ENCODE peak calls at places on chromosomes 1 and 21, in four cellular contexts. One of them, this sample, is unnamed.

GRCh38 chr1:45187735-45188134 is 18.7 kb downstream of the ZSWIM5 start:
- DNase-seq in endothelial cell of umbilical vein: no peak
- DNase-seq in SK-N-SH: no peak
- DNase-seq in K562: no peak
- DNase-seq in this sample: no peak

GRCh38 chr21:29299906-29300546 is 1.3 kb downstream of the BACH1 start:
- DNase-seq in endothelial cell of umbilical vein: peak
- DNase-seq in K562: peak
- DNase-seq in SK-N-SH: peak
- DNase-seq in this sample: peak

GRCh38 chr1:185157599-185158469 is 867 bp downstream of the SWT1 start:
- DNase-seq in SK-N-SH: no peak
- DNase-seq in endothelial cell of umbilical vein: peak
- DNase-seq in K562: peak
- DNase-seq in this sample: no peak

GRCh38 chr1:209486861-209487260 is 96.7 kb upstream of the CAMK1G start:
- DNase-seq in K562: no peak
- DNase-seq in endothelial cell of umbilical vein: no peak
- DNase-seq in SK-N-SH: no peak
- DNase-seq in this sample: no peak

GRCh38 chr1:191151321-191151807 is 673.7 kb upstream of the BRINP3 start:
- DNase-seq in K562: no peak
- DNase-seq in SK-N-SH: no peak
- DNase-seq in endothelial cell of umbilical vein: no peak
- DNase-seq in this sample: no peak

GRCh38 chr1:40313958-40314720 is 2.9 kb downstream of the COL9A2 start:
- DNase-seq in endothelial cell of umbilical vein: no peak
- DNase-seq in SK-N-SH: no peak
- DNase-seq in K562: no peak
- DNase-seq in this sample: no peak

GRCh38 chr1:19457555-19457954 is 27.8 kb downstream of the CAPZB start:
- DNase-seq in K562: no peak
- DNase-seq in endothelial cell of umbilical vein: peak
- DNase-seq in SK-N-SH: no peak
- DNase-seq in this sample: no peak

GRCh38 chr1:56469640-56470371 is 109.6 kb downstream of the PLPP3 start:
- DNase-seq in endothelial cell of umbilical vein: peak
- DNase-seq in SK-N-SH: no peak
- DNase-seq in K562: no peak
- DNase-seq in this sample: no peak

GRCh38 chr1:160352555-160352954 is 9.4 kb downstream of the NCSTN start:
- DNase-seq in K562: no peak
- DNase-seq in endothelial cell of umbilical vein: no peak
- DNase-seq in SK-N-SH: no peak
- DNase-seq in this sample: no peak

GRCh38 chr1:2378441-2378851 is 12.9 kb downstream of the MORN1 start:
- DNase-seq in SK-N-SH: no peak
- DNase-seq in endothelial cell of umbilical vein: no peak
- DNase-seq in K562: no peak
- DNase-seq in this sample: no peak

GRCh38 chr21:31530918-31531705 is 128.4 kb upstream of the SOD1 start:
- DNase-seq in K562: no peak
- DNase-seq in endothelial cell of umbilical vein: no peak
- DNase-seq in SK-N-SH: peak
- DNase-seq in this sample: no peak

GRCh38 chr1:196462101-196462500 is 146.1 kb downstream of the KCNT2 start:
- DNase-seq in SK-N-SH: no peak
- DNase-seq in endothelial cell of umbilical vein: no peak
- DNase-seq in K562: no peak
- DNase-seq in this sample: no peak

GRCh38 chr1:228804640-228805413 is 69.5 kb downstream of the RHOU start:
- DNase-seq in endothelial cell of umbilical vein: no peak
- DNase-seq in SK-N-SH: peak
- DNase-seq in K562: no peak
- DNase-seq in this sample: no peak

GRCh38 chr1:234533975-234534876 is 55.2 kb upstream of the TARBP1 start:
- DNase-seq in K562: no peak
- DNase-seq in endothelial cell of umbilical vein: peak
- DNase-seq in SK-N-SH: peak
- DNase-seq in this sample: no peak

GRCh38 chr21:33259428-33259827 is 6.7 kb upstream of the IL10RB start:
- DNase-seq in SK-N-SH: no peak
- DNase-seq in K562: no peak
- DNase-seq in endothelial cell of umbilical vein: no peak
- DNase-seq in this sample: no peak

GRCh38 chr1:34188985-34189384 is 12.3 kb downstream of the C1orf94 start:
- DNase-seq in K562: no peak
- DNase-seq in SK-N-SH: no peak
- DNase-seq in endothelial cell of umbilical vein: no peak
- DNase-seq in this sample: no peak

GRCh38 chr1:224213438-224214119 is 30.5 kb downstream of the DEGS1 start:
- DNase-seq in K562: peak
- DNase-seq in endothelial cell of umbilical vein: no peak
- DNase-seq in SK-N-SH: no peak
- DNase-seq in this sample: no peak

GRCh38 chr21:27206368-27206982 is 239.6 kb upstream of the ADAMTS5 start:
- DNase-seq in SK-N-SH: no peak
- DNase-seq in K562: no peak
- DNase-seq in endothelial cell of umbilical vein: no peak
- DNase-seq in this sample: no peak

GRCh38 chr21:43277481-43278351 is 108.9 kb downstream of the CRYAA start:
- DNase-seq in SK-N-SH: no peak
- DNase-seq in K562: no peak
- DNase-seq in endothelial cell of umbilical vein: no peak
- DNase-seq in this sample: peak

GRCh38 chr21:41660748-41661147 is 106.1 kb downstream of the RIPK4 start:
- DNase-seq in SK-N-SH: no peak
- DNase-seq in K562: no peak
- DNase-seq in endothelial cell of umbilical vein: no peak
- DNase-seq in this sample: no peak

GRCh38 chr1:110879758-110880606 is 7.0 kb downstream of the CD53 start:
- DNase-seq in endothelial cell of umbilical vein: no peak
- DNase-seq in K562: peak
- DNase-seq in SK-N-SH: no peak
- DNase-seq in this sample: no peak

GRCh38 chr21:26717146-26717739 is 128.0 kb downstream of the ADAMTS1 start:
- DNase-seq in SK-N-SH: peak
- DNase-seq in K562: peak
- DNase-seq in endothelial cell of umbilical vein: peak
- DNase-seq in this sample: peak

GRCh38 chr1:200410566-200410878 is 686 bp upstream of the ZNF281 start:
- DNase-seq in K562: peak
- DNase-seq in SK-N-SH: peak
- DNase-seq in endothelial cell of umbilical vein: no peak
- DNase-seq in this sample: no peak

GRCh38 chr1:17119744-17120482 is 662 bp upstream of the PADI2 start:
- DNase-seq in K562: peak
- DNase-seq in endothelial cell of umbilical vein: no peak
- DNase-seq in SK-N-SH: peak
- DNase-seq in this sample: no peak

GRCh38 chr1:12617511-12617900 is 504 bp downstream of the DHRS3 start:
- DNase-seq in K562: no peak
- DNase-seq in SK-N-SH: no peak
- DNase-seq in endothelial cell of umbilical vein: no peak
- DNase-seq in this sample: no peak

GRCh38 chr1:209190591-209191241 is 392.8 kb upstream of the CAMK1G start:
- DNase-seq in endothelial cell of umbilical vein: peak
- DNase-seq in K562: peak
- DNase-seq in SK-N-SH: peak
- DNase-seq in this sample: peak

GRCh38 chr1:50271337-50271736 is 151.9 kb downstream of the DMRTA2 start:
- DNase-seq in K562: no peak
- DNase-seq in endothelial cell of umbilical vein: no peak
- DNase-seq in SK-N-SH: peak
- DNase-seq in this sample: no peak

GRCh38 chr1:209839875-209840491 is 12.2 kb downstream of the UTP25 start:
- DNase-seq in endothelial cell of umbilical vein: peak
- DNase-seq in SK-N-SH: no peak
- DNase-seq in K562: no peak
- DNase-seq in this sample: no peak

GRCh38 chr1:157369808-157370521 is 182.3 kb downstream of the FCRL5 start:
- DNase-seq in SK-N-SH: peak
- DNase-seq in K562: peak
- DNase-seq in endothelial cell of umbilical vein: peak
- DNase-seq in this sample: no peak

GRCh38 chr1:39080269-39080826 is 54.2 kb downstream of the NDUFS5 start:
- DNase-seq in SK-N-SH: no peak
- DNase-seq in endothelial cell of umbilical vein: no peak
- DNase-seq in K562: no peak
- DNase-seq in this sample: no peak

GRCh38 chr1:177925006-177925405 is 44.9 kb downstream of the SEC16B start:
- DNase-seq in SK-N-SH: no peak
- DNase-seq in endothelial cell of umbilical vein: peak
- DNase-seq in K562: no peak
- DNase-seq in this sample: no peak

GRCh38 chr1:36159614-36160387 is 3.8 kb downstream of the MAP7D1 start:
- DNase-seq in SK-N-SH: no peak
- DNase-seq in K562: no peak
- DNase-seq in endothelial cell of umbilical vein: no peak
- DNase-seq in this sample: no peak

GRCh38 chr1:228963795-228964177 is 228.5 kb downstream of the RHOU start:
- DNase-seq in SK-N-SH: no peak
- DNase-seq in K562: no peak
- DNase-seq in endothelial cell of umbilical vein: peak
- DNase-seq in this sample: no peak

GRCh38 chr21:46545363-46545762 is 59.5 kb downstream of the S100B start:
- DNase-seq in SK-N-SH: no peak
- DNase-seq in K562: no peak
- DNase-seq in endothelial cell of umbilical vein: no peak
- DNase-seq in this sample: no peak

GRCh38 chr1:78054559-78054958 is 8.8 kb downstream of the GIPC2 start:
- DNase-seq in K562: no peak
- DNase-seq in endothelial cell of umbilical vein: peak
- DNase-seq in SK-N-SH: no peak
- DNase-seq in this sample: no peak

GRCh38 chr1:215076312-215076711 is 6.2 kb upstream of the KCNK2 start:
- DNase-seq in endothelial cell of umbilical vein: peak
- DNase-seq in K562: peak
- DNase-seq in SK-N-SH: peak
- DNase-seq in this sample: no peak

GRCh38 chr1:226546926-226547325 is 1.6 kb upstream of the STUM start:
- DNase-seq in endothelial cell of umbilical vein: no peak
- DNase-seq in K562: no peak
- DNase-seq in SK-N-SH: no peak
- DNase-seq in this sample: no peak

GRCh38 chr1:11174271-11174942 is 14.7 kb upstream of the ANGPTL7 start:
- DNase-seq in endothelial cell of umbilical vein: no peak
- DNase-seq in K562: no peak
- DNase-seq in SK-N-SH: no peak
- DNase-seq in this sample: peak

GRCh38 chr1:35692310-35692709 is 26.4 kb downstream of the C1orf216 start:
- DNase-seq in K562: no peak
- DNase-seq in endothelial cell of umbilical vein: no peak
- DNase-seq in SK-N-SH: no peak
- DNase-seq in this sample: no peak

GRCh38 chr1:53685272-53686051 is 53.5 kb downstream of the GLIS1 start:
- DNase-seq in K562: no peak
- DNase-seq in endothelial cell of umbilical vein: peak
- DNase-seq in SK-N-SH: peak
- DNase-seq in this sample: no peak
- H3K9ac ChIP-seq in K562: no peak
- H3K9ac ChIP-seq in endothelial cell of umbilical vein: no peak
- H3K9ac ChIP-seq in SK-N-SH: no peak
- H3K9ac ChIP-seq in this sample: no peak

DNA sequence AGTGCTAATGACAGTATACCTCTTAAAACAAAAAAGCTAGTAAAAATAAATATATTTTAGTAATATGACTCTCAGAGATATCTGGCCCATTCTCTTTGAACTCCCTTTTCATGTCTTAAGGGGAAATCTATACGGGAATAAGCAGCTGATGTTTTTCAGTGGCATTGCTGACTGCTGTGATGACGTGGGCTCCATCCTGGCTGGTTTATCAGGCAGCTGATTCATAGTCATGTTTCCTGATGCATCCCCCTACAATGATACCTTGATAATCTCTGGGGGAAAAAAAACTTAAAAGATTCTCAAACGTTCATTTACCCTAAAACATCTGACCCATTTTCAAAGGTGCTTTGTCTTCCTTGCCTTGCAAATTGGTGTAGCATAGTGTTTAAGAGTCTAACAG is 53.8 kb downstream of the ABCA4 start:
- DNase-seq in SK-N-SH: no peak
- DNase-seq in K562: no peak
- DNase-seq in endothelial cell of umbilical vein: peak
- DNase-seq in this sample: no peak
- TF ChIP-seq POLR2AphosphoS5 in SK-N-SH: no peak
- TF ChIP-seq POLR2AphosphoS5 in K562: no peak
- TF ChIP-seq POLR2AphosphoS5 in endothelial cell of umbilical vein: no peak
- TF ChIP-seq POLR2AphosphoS5 in this sample: no peak

GRCh38 chr1:65435987-65436386 is 15.5 kb downstream of the LEPR start:
- DNase-seq in K562: no peak
- DNase-seq in SK-N-SH: no peak
- DNase-seq in endothelial cell of umbilical vein: no peak
- DNase-seq in this sample: no peak
- H3K9ac ChIP-seq in K562: no peak
- H3K9ac ChIP-seq in SK-N-SH: no peak
- H3K9ac ChIP-seq in endothelial cell of umbilical vein: no peak
- H3K9ac ChIP-seq in this sample: no peak

DNA sequence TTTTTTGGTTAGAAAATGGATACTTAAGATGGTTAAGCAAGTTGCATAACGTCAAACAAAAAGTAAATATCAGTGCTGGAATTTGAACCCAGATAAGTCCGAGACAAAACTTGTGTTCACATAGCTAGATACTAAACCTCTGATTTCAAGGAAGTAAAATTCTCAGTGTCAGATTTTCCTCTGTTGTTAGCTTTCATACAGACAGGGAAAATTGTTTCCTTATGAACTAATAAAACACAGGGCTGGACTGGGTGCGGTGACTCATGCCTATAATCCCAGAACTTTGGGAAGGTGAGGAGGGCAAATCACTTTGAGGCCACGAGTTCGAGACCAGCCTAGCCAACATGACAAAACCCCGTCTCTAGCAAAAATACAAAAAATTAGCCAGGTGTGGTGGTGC is 51.3 kb downstream of the PCNX2 start:
- DNase-seq in K562: no peak
- DNase-seq in SK-N-SH: no peak
- DNase-seq in endothelial cell of umbilical vein: no peak
- DNase-seq in this sample: no peak
- TF ChIP-seq POLR2AphosphoS5 in K562: no peak
- TF ChIP-seq POLR2AphosphoS5 in SK-N-SH: no peak
- TF ChIP-seq POLR2AphosphoS5 in endothelial cell of umbilical vein: no peak
- TF ChIP-seq POLR2AphosphoS5 in this sample: no peak